ENCODE peak calls at places on chromosomes 1 and 21, in ten cellular contexts. One of them, this sample, is unnamed.

GRCh38 chr1:194056169-194056568 is 869.8 kb upstream of the B3GALT2 start:
- DNase-seq in transverse colon: no peak
- DNase-seq in fibroblast of pulmonary artery: no peak
- DNase-seq in mucosa of descending colon: no peak
- DNase-seq in IMR-90: no peak
- DNase-seq in CD8-positive, alpha-beta memory T cell: peak
- DNase-seq in astrocyte of the cerebellum: no peak
- DNase-seq in kidney epithelial cell: no peak
- DNase-seq in psoas muscle: no peak
- DNase-seq in choroid plexus epithelial cell: peak
- DNase-seq in this sample: no peak

GRCh38 chr1:231584117-231584516 is 42.5 kb upstream of the DISC1 start:
- DNase-seq in transverse colon: no peak
- DNase-seq in fibroblast of pulmonary artery: peak
- DNase-seq in mucosa of descending colon: peak
- DNase-seq in IMR-90: peak
- DNase-seq in CD8-positive, alpha-beta memory T cell: no peak
- DNase-seq in astrocyte of the cerebellum: peak
- DNase-seq in kidney epithelial cell: peak
- DNase-seq in psoas muscle: no peak
- DNase-seq in choroid plexus epithelial cell: peak
- DNase-seq in this sample: peak

GRCh38 chr1:230186874-230187273 is 119.8 kb downstream of the GALNT2 start:
- DNase-seq in transverse colon: no peak
- DNase-seq in fibroblast of pulmonary artery: no peak
- DNase-seq in mucosa of descending colon: no peak
- DNase-seq in IMR-90: no peak
- DNase-seq in CD8-positive, alpha-beta memory T cell: no peak
- DNase-seq in astrocyte of the cerebellum: no peak
- DNase-seq in kidney epithelial cell: no peak
- DNase-seq in psoas muscle: no peak
- DNase-seq in choroid plexus epithelial cell: no peak
- DNase-seq in this sample: no peak

GRCh38 chr1:241518447-241519307 is 878 bp downstream of the FH start:
- DNase-seq in transverse colon: peak
- DNase-seq in fibroblast of pulmonary artery: peak
- DNase-seq in mucosa of descending colon: peak
- DNase-seq in IMR-90: peak
- DNase-seq in CD8-positive, alpha-beta memory T cell: no peak
- DNase-seq in astrocyte of the cerebellum: no peak
- DNase-seq in kidney epithelial cell: no peak
- DNase-seq in psoas muscle: no peak
- DNase-seq in choroid plexus epithelial cell: peak
- DNase-seq in this sample: no peak

GRCh38 chr1:19872190-19872589 is 10.0 kb upstream of the OTUD3 start:
- DNase-seq in transverse colon: peak
- DNase-seq in fibroblast of pulmonary artery: no peak
- DNase-seq in mucosa of descending colon: peak
- DNase-seq in IMR-90: no peak
- DNase-seq in CD8-positive, alpha-beta memory T cell: no peak
- DNase-seq in astrocyte of the cerebellum: no peak
- DNase-seq in kidney epithelial cell: no peak
- DNase-seq in psoas muscle: no peak
- DNase-seq in choroid plexus epithelial cell: peak
- DNase-seq in this sample: no peak

GRCh38 chr1:110612060-110612745 is 6.0 kb upstream of the KCNA2 start:
- DNase-seq in transverse colon: no peak
- DNase-seq in fibroblast of pulmonary artery: no peak
- DNase-seq in mucosa of descending colon: peak
- DNase-seq in IMR-90: no peak
- DNase-seq in CD8-positive, alpha-beta memory T cell: no peak
- DNase-seq in astrocyte of the cerebellum: no peak
- DNase-seq in kidney epithelial cell: no peak
- DNase-seq in psoas muscle: no peak
- DNase-seq in choroid plexus epithelial cell: no peak
- DNase-seq in this sample: no peak

GRCh38 chr1:31593770-31594632 is 17.7 kb downstream of the TINAGL1 start:
- DNase-seq in transverse colon: peak
- DNase-seq in fibroblast of pulmonary artery: peak
- DNase-seq in mucosa of descending colon: peak
- DNase-seq in IMR-90: peak
- DNase-seq in CD8-positive, alpha-beta memory T cell: peak
- DNase-seq in astrocyte of the cerebellum: peak
- DNase-seq in kidney epithelial cell: no peak
- DNase-seq in psoas muscle: peak
- DNase-seq in choroid plexus epithelial cell: peak
- DNase-seq in this sample: no peak

GRCh38 chr1:76998582-76999189 is 131.4 kb downstream of the ST6GALNAC5 start:
- DNase-seq in transverse colon: no peak
- DNase-seq in fibroblast of pulmonary artery: peak
- DNase-seq in mucosa of descending colon: no peak
- DNase-seq in IMR-90: peak
- DNase-seq in CD8-positive, alpha-beta memory T cell: no peak
- DNase-seq in astrocyte of the cerebellum: peak
- DNase-seq in kidney epithelial cell: peak
- DNase-seq in psoas muscle: no peak
- DNase-seq in choroid plexus epithelial cell: peak
- DNase-seq in this sample: peak

GRCh38 chr1:9721606-9722377 is 70.3 kb downstream of the PIK3CD start:
- DNase-seq in transverse colon: peak
- DNase-seq in fibroblast of pulmonary artery: peak
- DNase-seq in mucosa of descending colon: peak
- DNase-seq in IMR-90: no peak
- DNase-seq in CD8-positive, alpha-beta memory T cell: peak
- DNase-seq in astrocyte of the cerebellum: no peak
- DNase-seq in kidney epithelial cell: no peak
- DNase-seq in psoas muscle: no peak
- DNase-seq in choroid plexus epithelial cell: peak
- DNase-seq in this sample: no peak

GRCh38 chr1:232553050-232553754 is 76.7 kb downstream of the SIPA1L2 start:
- DNase-seq in transverse colon: peak
- DNase-seq in fibroblast of pulmonary artery: peak
- DNase-seq in mucosa of descending colon: peak
- DNase-seq in IMR-90: peak
- DNase-seq in CD8-positive, alpha-beta memory T cell: no peak
- DNase-seq in astrocyte of the cerebellum: no peak
- DNase-seq in kidney epithelial cell: no peak
- DNase-seq in psoas muscle: peak
- DNase-seq in choroid plexus epithelial cell: no peak
- DNase-seq in this sample: no peak

GRCh38 chr1:50080904-50081586 is 27.7 kb upstream of the ELAVL4 start:
- DNase-seq in transverse colon: no peak
- DNase-seq in fibroblast of pulmonary artery: no peak
- DNase-seq in mucosa of descending colon: peak
- DNase-seq in IMR-90: no peak
- DNase-seq in CD8-positive, alpha-beta memory T cell: no peak
- DNase-seq in astrocyte of the cerebellum: no peak
- DNase-seq in kidney epithelial cell: no peak
- DNase-seq in psoas muscle: no peak
- DNase-seq in choroid plexus epithelial cell: peak
- DNase-seq in this sample: no peak

GRCh38 chr1:116508984-116509980 is 61.5 kb downstream of the CD58 start:
- DNase-seq in transverse colon: peak
- DNase-seq in fibroblast of pulmonary artery: peak
- DNase-seq in mucosa of descending colon: peak
- DNase-seq in IMR-90: peak
- DNase-seq in CD8-positive, alpha-beta memory T cell: no peak
- DNase-seq in astrocyte of the cerebellum: peak
- DNase-seq in kidney epithelial cell: peak
- DNase-seq in psoas muscle: no peak
- DNase-seq in choroid plexus epithelial cell: peak
- DNase-seq in this sample: peak

GRCh38 chr1:224080082-224080774 is 33.7 kb upstream of the FBXO28 start:
- DNase-seq in transverse colon: no peak
- DNase-seq in fibroblast of pulmonary artery: peak
- DNase-seq in mucosa of descending colon: no peak
- DNase-seq in IMR-90: peak
- DNase-seq in CD8-positive, alpha-beta memory T cell: no peak
- DNase-seq in astrocyte of the cerebellum: no peak
- DNase-seq in kidney epithelial cell: no peak
- DNase-seq in psoas muscle: no peak
- DNase-seq in choroid plexus epithelial cell: peak
- DNase-seq in this sample: no peak

GRCh38 chr21:42829417-42829816 is 49.9 kb downstream of the WDR4 start:
- DNase-seq in transverse colon: no peak
- DNase-seq in fibroblast of pulmonary artery: no peak
- DNase-seq in mucosa of descending colon: no peak
- DNase-seq in IMR-90: no peak
- DNase-seq in CD8-positive, alpha-beta memory T cell: no peak
- DNase-seq in astrocyte of the cerebellum: no peak
- DNase-seq in kidney epithelial cell: no peak
- DNase-seq in psoas muscle: no peak
- DNase-seq in choroid plexus epithelial cell: no peak
- DNase-seq in this sample: no peak

GRCh38 chr1:173347276-173347675 is 129.9 kb upstream of the PRDX6 start:
- DNase-seq in transverse colon: no peak
- DNase-seq in fibroblast of pulmonary artery: no peak
- DNase-seq in mucosa of descending colon: no peak
- DNase-seq in IMR-90: no peak
- DNase-seq in CD8-positive, alpha-beta memory T cell: no peak
- DNase-seq in astrocyte of the cerebellum: no peak
- DNase-seq in kidney epithelial cell: no peak
- DNase-seq in psoas muscle: no peak
- DNase-seq in choroid plexus epithelial cell: no peak
- DNase-seq in this sample: no peak

GRCh38 chr1:1752671-1753606 is 25.3 kb downstream of the NADK start:
- DNase-seq in transverse colon: no peak
- DNase-seq in fibroblast of pulmonary artery: no peak
- DNase-seq in mucosa of descending colon: no peak
- DNase-seq in IMR-90: no peak
- DNase-seq in CD8-positive, alpha-beta memory T cell: peak
- DNase-seq in astrocyte of the cerebellum: no peak
- DNase-seq in kidney epithelial cell: no peak
- DNase-seq in psoas muscle: peak
- DNase-seq in choroid plexus epithelial cell: no peak
- DNase-seq in this sample: no peak

GRCh38 chr1:212917134-212917485 is 33.2 kb upstream of the VASH2 start:
- DNase-seq in transverse colon: no peak
- DNase-seq in fibroblast of pulmonary artery: no peak
- DNase-seq in mucosa of descending colon: no peak
- DNase-seq in IMR-90: no peak
- DNase-seq in CD8-positive, alpha-beta memory T cell: no peak
- DNase-seq in astrocyte of the cerebellum: no peak
- DNase-seq in kidney epithelial cell: no peak
- DNase-seq in psoas muscle: no peak
- DNase-seq in choroid plexus epithelial cell: no peak
- DNase-seq in this sample: no peak
- H3K4me3 ChIP-seq in transverse colon: no peak
- H3K4me3 ChIP-seq in fibroblast of pulmonary artery: no peak
- H3K4me3 ChIP-seq in mucosa of descending colon: no peak
- H3K4me3 ChIP-seq in IMR-90: no peak
- H3K4me3 ChIP-seq in CD8-positive, alpha-beta memory T cell: no peak
- H3K4me3 ChIP-seq in astrocyte of the cerebellum: no peak
- H3K4me3 ChIP-seq in kidney epithelial cell: no peak
- H3K4me3 ChIP-seq in psoas muscle: peak
- H3K4me3 ChIP-seq in choroid plexus epithelial cell: no peak
- H3K4me3 ChIP-seq in this sample: no peak

GRCh38 chr21:22351076-22351475 is 1352.9 kb downstream of the NCAM2 start:
- DNase-seq in transverse colon: no peak
- DNase-seq in fibroblast of pulmonary artery: no peak
- DNase-seq in mucosa of descending colon: no peak
- DNase-seq in IMR-90: no peak
- DNase-seq in CD8-positive, alpha-beta memory T cell: no peak
- DNase-seq in astrocyte of the cerebellum: no peak
- DNase-seq in kidney epithelial cell: no peak
- DNase-seq in psoas muscle: no peak
- DNase-seq in choroid plexus epithelial cell: no peak
- DNase-seq in this sample: no peak

GRCh38 chr21:22352088-22352487 is 1353.9 kb downstream of the NCAM2 start:
- DNase-seq in transverse colon: no peak
- DNase-seq in fibroblast of pulmonary artery: no peak
- DNase-seq in mucosa of descending colon: no peak
- DNase-seq in IMR-90: no peak
- DNase-seq in CD8-positive, alpha-beta memory T cell: no peak
- DNase-seq in astrocyte of the cerebellum: no peak
- DNase-seq in kidney epithelial cell: no peak
- DNase-seq in psoas muscle: no peak
- DNase-seq in choroid plexus epithelial cell: no peak
- DNase-seq in this sample: no peak

GRCh38 chr21:22356663-22357062 is 1358.5 kb downstream of the NCAM2 start:
- DNase-seq in transverse colon: no peak
- DNase-seq in fibroblast of pulmonary artery: no peak
- DNase-seq in mucosa of descending colon: no peak
- DNase-seq in IMR-90: no peak
- DNase-seq in CD8-positive, alpha-beta memory T cell: no peak
- DNase-seq in astrocyte of the cerebellum: no peak
- DNase-seq in kidney epithelial cell: no peak
- DNase-seq in psoas muscle: no peak
- DNase-seq in choroid plexus epithelial cell: no peak
- DNase-seq in this sample: no peak

GRCh38 chr21:22355949-22356348 is 1357.7 kb downstream of the NCAM2 start:
- DNase-seq in transverse colon: no peak
- DNase-seq in fibroblast of pulmonary artery: no peak
- DNase-seq in mucosa of descending colon: no peak
- DNase-seq in IMR-90: no peak
- DNase-seq in CD8-positive, alpha-beta memory T cell: no peak
- DNase-seq in astrocyte of the cerebellum: no peak
- DNase-seq in kidney epithelial cell: no peak
- DNase-seq in psoas muscle: no peak
- DNase-seq in choroid plexus epithelial cell: no peak
- DNase-seq in this sample: no peak
- H3K4me3 ChIP-seq in transverse colon: no peak
- H3K4me3 ChIP-seq in fibroblast of pulmonary artery: no peak
- H3K4me3 ChIP-seq in mucosa of descending colon: no peak
- H3K4me3 ChIP-seq in IMR-90: no peak
- H3K4me3 ChIP-seq in CD8-positive, alpha-beta memory T cell: no peak
- H3K4me3 ChIP-seq in astrocyte of the cerebellum: no peak
- H3K4me3 ChIP-seq in kidney epithelial cell: no peak
- H3K4me3 ChIP-seq in psoas muscle: no peak
- H3K4me3 ChIP-seq in choroid plexus epithelial cell: no peak
- H3K4me3 ChIP-seq in this sample: no peak

GRCh38 chr1:21703318-21703963 is 34.3 kb upstream of the RAP1GAP start:
- DNase-seq in transverse colon: no peak
- DNase-seq in fibroblast of pulmonary artery: peak
- DNase-seq in mucosa of descending colon: peak
- DNase-seq in IMR-90: peak
- DNase-seq in CD8-positive, alpha-beta memory T cell: no peak
- DNase-seq in astrocyte of the cerebellum: peak
- DNase-seq in kidney epithelial cell: no peak
- DNase-seq in psoas muscle: no peak
- DNase-seq in choroid plexus epithelial cell: peak
- DNase-seq in this sample: peak
- H3K4me3 ChIP-seq in transverse colon: no peak
- H3K4me3 ChIP-seq in fibroblast of pulmonary artery: no peak
- H3K4me3 ChIP-seq in mucosa of descending colon: no peak
- H3K4me3 ChIP-seq in IMR-90: no peak
- H3K4me3 ChIP-seq in CD8-positive, alpha-beta memory T cell: no peak
- H3K4me3 ChIP-seq in astrocyte of the cerebellum: no peak
- H3K4me3 ChIP-seq in kidney epithelial cell: no peak
- H3K4me3 ChIP-seq in psoas muscle: no peak
- H3K4me3 ChIP-seq in choroid plexus epithelial cell: no peak
- H3K4me3 ChIP-seq in this sample: no peak

DNA sequence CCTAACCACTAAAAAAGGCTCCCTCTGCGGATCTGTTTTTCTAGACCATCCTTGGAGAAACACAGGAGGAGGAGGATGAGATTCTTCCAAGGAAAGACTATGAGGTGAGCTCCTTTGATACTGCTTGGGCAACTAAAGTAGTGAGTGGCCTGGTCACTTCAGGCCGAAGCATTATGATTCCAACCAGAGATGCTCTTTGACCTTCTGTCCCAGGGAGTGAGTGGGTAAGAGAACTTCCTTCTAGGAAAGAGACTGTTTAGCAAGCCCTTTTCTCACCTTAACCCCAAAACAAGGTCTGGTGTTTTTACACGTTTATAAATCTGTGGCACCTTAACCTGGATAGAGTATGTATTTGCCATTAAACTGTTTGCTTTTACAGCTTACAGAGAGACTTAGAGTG is 1.1 kb downstream of the CLCN6 start:
- DNase-seq in transverse colon: no peak
- DNase-seq in fibroblast of pulmonary artery: no peak
- DNase-seq in mucosa of descending colon: no peak
- DNase-seq in IMR-90: no peak
- DNase-seq in CD8-positive, alpha-beta memory T cell: no peak
- DNase-seq in astrocyte of the cerebellum: no peak
- DNase-seq in kidney epithelial cell: no peak
- DNase-seq in psoas muscle: no peak
- DNase-seq in choroid plexus epithelial cell: no peak
- DNase-seq in this sample: no peak
- H3K4me3 ChIP-seq in transverse colon: peak
- H3K4me3 ChIP-seq in fibroblast of pulmonary artery: peak
- H3K4me3 ChIP-seq in mucosa of descending colon: no peak
- H3K4me3 ChIP-seq in IMR-90: no peak
- H3K4me3 ChIP-seq in CD8-positive, alpha-beta memory T cell: peak
- H3K4me3 ChIP-seq in astrocyte of the cerebellum: peak
- H3K4me3 ChIP-seq in kidney epithelial cell: peak
- H3K4me3 ChIP-seq in psoas muscle: peak
- H3K4me3 ChIP-seq in choroid plexus epithelial cell: peak
- H3K4me3 ChIP-seq in this sample: peak

This sample was measured in skeletal muscle cell.